ENCODE peak calls at places on chromosomes 7 and 10, in four cellular contexts. H is IMR-90, G is GM12878, F is endothelial cell of umbilical vein. Q is an unnamed sample.

GRCh38 chr7:118836933-118837332 is 612.4 kb downstream of the ANKRD7 start:
- DNase-seq in G (peak; percentile 45), F (no peak), H (no peak), Q (no peak)

GRCh38 chr10:104056619-104057273 is 28.9 kb downstream of the COL17A1 start:
- DNase-seq in F (no peak), G (no peak), H (no peak), Q (no peak)

GRCh38 chr10:80272793-80273522 is 16.5 kb downstream of the MAT1A start:
- DNase-seq in H (no peak), G (no peak), F (no peak), Q (peak; percentile 68)

GRCh38 chr7:93651603-93652159 is 77.2 kb upstream of the CALCR start:
- DNase-seq in G (no peak), H (no peak), F (no peak), Q (peak; percentile 20)

GRCh38 chr7:158824028-158824427 is 5.3 kb downstream of the ESYT2 start:
- DNase-seq in G (peak; percentile 61), H (no peak), F (no peak), Q (peak; percentile 42)

GRCh38 chr7:136523581-136523980 is 344.9 kb upstream of the CHRM2 start:
- DNase-seq in G (no peak), F (no peak), H (peak; percentile 4), Q (no peak)

GRCh38 chr7:26858229-26858568 is 6.2 kb downstream of the SKAP2 start:
- DNase-seq in G (no peak), F (peak; percentile 52), H (peak; percentile 5), Q (peak; percentile 12)

GRCh38 chr7:20269726-20270125 is 52.5 kb upstream of the MACC1 start:
- DNase-seq in F (no peak), G (no peak), H (peak; percentile 33), Q (no peak)

GRCh38 chr10:130194194-130194990 is 58.2 kb downstream of the GLRX3 start:
- DNase-seq in G (no peak), F (no peak), H (peak; percentile 10), Q (no peak)

GRCh38 chr10:108582387-108582786 is 1340.9 kb downstream of the XPNPEP1 start:
- DNase-seq in G (no peak), H (no peak), F (no peak), Q (no peak)

GRCh38 chr7:95989301-95989700 is 216.9 kb downstream of the DYNC1I1 start:
- DNase-seq in G (no peak), F (no peak), H (no peak), Q (no peak)

GRCh38 chr7:16301251-16301650 is 120.1 kb downstream of the CRPPA start:
- DNase-seq in H (no peak), F (no peak), G (no peak), Q (no peak)

GRCh38 chr7:25763461-25763860 is 388.5 kb upstream of the NFE2L3 start:
- DNase-seq in G (no peak), H (no peak), F (no peak), Q (no peak)

GRCh38 chr7:78039791-78040776 is 241.5 kb downstream of the PHTF2 start:
- DNase-seq in G (no peak), H (no peak), F (peak; percentile 6), Q (peak; percentile 76)

GRCh38 chr10:62818426-62819011 is 2.4 kb upstream of the EGR2 start:
- DNase-seq in G (no peak), F (peak; percentile 6), H (no peak), Q (peak; percentile 34)

GRCh38 chr10:125641398-125641797 is 41.6 kb downstream of the TEX36 start:
- DNase-seq in G (no peak), H (no peak), F (no peak), Q (no peak)

GRCh38 chr10:106111241-106111640 is 1053.3 kb downstream of the SORCS1 start:
- DNase-seq in H (peak; percentile 1), F (no peak), G (no peak), Q (no peak)

GRCh38 chr7:17339139-17339538 is 40.7 kb downstream of the AHR start:
- DNase-seq in F (peak; percentile 54), H (no peak), G (no peak), Q (no peak)

GRCh38 chr10:104546336-104546735 is 94.8 kb upstream of the SORCS3 start:
- DNase-seq in G (no peak), F (no peak), H (no peak), Q (no peak)

GRCh38 chr10:131729938-131730660 is 170.7 kb upstream of the PPP2R2D start:
- DNase-seq in F (no peak), H (no peak), G (no peak), Q (no peak)

GRCh38 chr10:77049896-77050295 is 587.7 kb downstream of the KCNMA1 start:
- DNase-seq in F (no peak), G (no peak), H (peak; percentile 55), Q (no peak)

GRCh38 chr7:104431930-104432329 is 103.5 kb downstream of the LHFPL3 start:
- DNase-seq in F (no peak), H (no peak), G (no peak), Q (no peak)

GRCh38 chr7:139697031-139697430 is 80.8 kb downstream of the HIPK2 start:
- DNase-seq in F (no peak), H (no peak), G (no peak), Q (no peak)

GRCh38 chr7:158035343-158035742 is 552.3 kb downstream of the PTPRN2 start:
- DNase-seq in G (no peak), H (no peak), F (no peak), Q (no peak)

GRCh38 chr10:6918305-6918704 is 338.2 kb upstream of the PRKCQ start:
- DNase-seq in F (no peak), G (no peak), H (no peak), Q (peak; percentile 24)

GRCh38 chr10:78177013-78177370 is 143.3 kb downstream of the RPS24 start:
- DNase-seq in G (no peak), F (no peak), H (no peak), Q (no peak)

GRCh38 chr10:22714524-22715289 is at the start of gene PIP4K2A:
- DNase-seq in G (no peak), H (peak; percentile 67), F (peak; percentile 58), Q (peak; percentile 91)

GRCh38 chr7:155482511-155483183 is 24.7 kb downstream of the EN2 start:
- DNase-seq in H (no peak), G (no peak), F (no peak), Q (no peak)

GRCh38 chr7:157622000-157622399 is 285.2 kb downstream of the DNAJB6 start:
- DNase-seq in H (no peak), G (no peak), F (no peak), Q (no peak)

GRCh38 chr10:62426086-62426485 is 51.9 kb downstream of the ZNF365 start:
- DNase-seq in G (no peak), H (peak; percentile 60), F (no peak), Q (no peak)

GRCh38 chr7:388461-388960 is 98.5 kb downstream of the FOXL3 start:
- DNase-seq in H (no peak), G (no peak), F (no peak), Q (no peak)

GRCh38 chr10:79070091-79070610 is 1.4 kb downstream of the ZMIZ1 start:
- DNase-seq in F (no peak), G (no peak), H (no peak), Q (peak; percentile 48)

GRCh38 chr7:84848219-84848973 is 338.5 kb downstream of the SEMA3D start:
- DNase-seq in F (peak; percentile 4), G (no peak), H (no peak), Q (no peak)
- TF ChIP-seq FOS in F (no peak), G (no peak), H (no peak), Q (no peak)

GRCh38 chr10:91185239-91185875 is 35.1 kb upstream of the PCGF5 start:
- DNase-seq in F (no peak), H (peak; percentile 81), G (no peak), Q (no peak)
- TF ChIP-seq FOS in F (peak; percentile 14), H (peak; percentile 49), G (no peak), Q (no peak)

GRCh38 chr7:69078997-69079769 is 519.1 kb upstream of the AUTS2 start:
- DNase-seq in F (no peak), G (no peak), H (no peak), Q (no peak)
- TF ChIP-seq FOS in F (no peak), G (no peak), H (no peak), Q (no peak)

GRCh38 chr10:36880898-36881297 is 244.5 kb upstream of the ANKRD30A start:
- DNase-seq in G (no peak), F (peak; percentile 20), H (peak; percentile 56), Q (peak; percentile 12)

GRCh38 chr10:36888925-36889573 is 236.3 kb upstream of the ANKRD30A start:
- DNase-seq in G (no peak), F (peak; percentile 13), H (peak; percentile 3), Q (peak; percentile 13)

GRCh38 chr10:36882781-36883180 is 242.6 kb upstream of the ANKRD30A start:
- DNase-seq in H (no peak), G (no peak), F (no peak), Q (no peak)

GRCh38 chr10:36886303-36886891 is 239.0 kb upstream of the ANKRD30A start:
- DNase-seq in G (no peak), H (no peak), F (no peak), Q (no peak)

GRCh38 chr10:36885746-36886145 is 239.7 kb upstream of the ANKRD30A start:
- DNase-seq in F (no peak), H (no peak), G (no peak), Q (no peak)
- TF ChIP-seq FOS in F (no peak), H (no peak), G (no peak), Q (no peak)

GRCh38 chr10:133332936-133333699 is 3.6 kb downstream of the CALY start:
- DNase-seq in H (no peak), F (no peak), G (no peak), Q (no peak)

GRCh38 chr10:133327651-133328357 is 8.9 kb downstream of the CALY start:
- DNase-seq in G (no peak), F (no peak), H (peak; percentile 27), Q (no peak)

GRCh38 chr10:133326745-133327650 is 9.7 kb downstream of the CALY start:
- DNase-seq in H (peak; percentile 73), G (no peak), F (no peak), Q (no peak)

GRCh38 chr10:133328358-133329343 is 8.0 kb downstream of the CALY start:
- DNase-seq in F (no peak), H (no peak), G (no peak), Q (no peak)

DNA sequence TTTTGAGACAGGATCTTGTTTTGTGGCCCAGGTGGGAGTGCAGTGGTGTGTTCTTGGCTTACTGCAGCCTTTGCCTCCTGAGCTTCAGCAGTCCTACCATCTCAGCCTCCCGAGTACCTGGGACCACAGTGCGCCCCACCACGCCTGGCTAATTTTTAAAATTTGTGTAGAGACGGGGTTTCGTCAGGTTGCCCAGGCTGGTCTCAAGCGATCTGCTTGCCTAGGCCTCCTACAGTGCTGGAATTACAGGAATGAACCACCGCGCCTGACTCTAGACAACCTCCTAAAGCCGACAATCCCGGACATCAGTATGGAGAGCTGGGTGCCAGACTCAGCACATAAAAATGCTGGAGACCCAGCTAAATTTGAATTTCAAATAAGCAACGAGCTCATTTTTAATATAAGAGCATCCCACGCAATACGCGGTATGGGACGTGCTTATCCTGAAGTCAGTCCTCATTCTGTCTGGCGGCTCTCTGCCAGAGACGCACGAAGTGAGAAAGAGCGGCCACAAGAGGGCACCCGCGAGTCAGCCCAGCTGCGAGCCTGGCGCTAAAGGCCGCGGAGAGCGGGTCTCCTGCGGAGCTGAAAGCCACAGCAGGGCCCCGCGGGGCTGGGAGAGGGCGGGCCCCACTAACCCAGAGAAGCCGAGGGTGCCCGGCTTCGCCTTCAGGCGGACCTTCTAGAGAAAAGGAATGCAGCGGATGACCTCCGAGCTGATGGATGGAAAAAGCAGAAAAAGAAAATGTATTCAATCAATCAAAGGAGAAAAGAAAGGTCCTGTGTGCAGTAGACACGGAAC is 7.1 kb downstream of the CALY start:
- DNase-seq in F (peak; percentile 77), G (no peak), H (peak; percentile 84), Q (peak; percentile 69)
- TF ChIP-seq FOS in F (peak; percentile 67), G (no peak), H (no peak), Q (no peak)

Q was measured in K562.